ENCODE peak calls at places on chromosomes 16 and 17, in nine cellular contexts. Y is spleen; Z is aorta; L is heart left ventricle; O is bronchial epithelial cell; I is CD4-positive, CD25-positive, alpha-beta regulatory T cell; V is uterus; Q is pancreas; M is PC-9. X is an unnamed sample. For H3K36me3, the result is how much of the 10 kb centered on the place peaks cover.

GRCh38 chr16:64478258-64478906 is 643.5 kb downstream of the CDH11 start:
- DNase-seq in L (no peak), Y (no peak), Z (no peak), O (peak), V (no peak), M (no peak), I (no peak), Q (peak), X (no peak)

GRCh38 chr17:53516643-53517042 is 306.1 kb upstream of the KIF2B start:
- DNase-seq in Y (no peak), Q (no peak), I (no peak), O (peak), L (no peak), M (no peak), V (no peak), Z (no peak), X (no peak)

GRCh38 chr16:27769561-27770222 is 219.7 kb downstream of the KATNIP start:
- DNase-seq in O (peak), Q (no peak), I (no peak), L (no peak), Y (peak), V (no peak), M (peak), Z (peak), X (no peak)

GRCh38 chr17:65156185-65156834 is 19.1 kb downstream of the RGS9 start:
- DNase-seq in I (no peak), O (no peak), L (no peak), Q (peak), Z (no peak), M (no peak), Y (no peak), V (no peak), X (no peak)

GRCh38 chr17:63573634-63574033 is 23.4 kb downstream of the DCAF7 start:
- DNase-seq in Z (no peak), Q (no peak), Y (no peak), V (no peak), O (no peak), I (no peak), M (no peak), L (no peak), X (no peak)

GRCh38 chr17:35046740-35047283 is 16.7 kb downstream of the RFFL start:
- DNase-seq in Y (no peak), Q (no peak), I (peak), O (peak), M (peak), L (no peak), V (no peak), Z (no peak), X (no peak)

GRCh38 chr16:81494888-81495287 is 50.3 kb downstream of the CMIP start:
- DNase-seq in I (no peak), L (no peak), Z (no peak), V (no peak), Y (no peak), O (no peak), M (no peak), Q (no peak), X (no peak)

GRCh38 chr16:28140788-28141618 is 70.8 kb downstream of the XPO6 start:
- DNase-seq in L (no peak), V (no peak), Y (no peak), I (peak), M (peak), Z (no peak), Q (no peak), O (peak), X (no peak)

GRCh38 chr17:62822080-62822904 is 14.2 kb upstream of the MARCHF10 start:
- DNase-seq in Z (no peak), I (no peak), Y (no peak), M (no peak), Q (no peak), O (peak), V (no peak), L (no peak), X (no peak)

GRCh38 chr17:9272506-9272905 is 251.2 kb downstream of the NTN1 start:
- DNase-seq in Z (no peak), Y (no peak), M (no peak), O (no peak), Q (no peak), V (no peak), L (no peak), I (no peak), X (no peak)

GRCh38 chr16:24497405-24497804 is 42.0 kb upstream of the RBBP6 start:
- DNase-seq in L (no peak), Q (no peak), I (no peak), M (no peak), V (no peak), Y (no peak), Z (no peak), O (peak), X (no peak)

GRCh38 chr16:23979426-23979825 is 143.6 kb downstream of the PRKCB start:
- DNase-seq in M (no peak), Z (no peak), I (no peak), L (no peak), Q (no peak), Y (no peak), O (no peak), V (no peak), X (no peak)

GRCh38 chr17:38550661-38551060 is 55.1 kb downstream of the SRCIN1 start:
- DNase-seq in M (peak), V (no peak), L (peak), Z (peak), O (peak), Y (no peak), Q (peak), I (no peak), X (peak)

GRCh38 chr16:22855231-22855630 is 41.3 kb downstream of the HS3ST2 start:
- DNase-seq in Q (no peak), L (no peak), Y (no peak), M (no peak), Z (no peak), V (no peak), I (no peak), O (no peak), X (no peak)

GRCh38 chr16:72467157-72467759 is 295.3 kb upstream of the PMFBP1 start:
- DNase-seq in Z (no peak), Y (no peak), Q (no peak), V (no peak), O (peak), M (no peak), L (no peak), I (no peak), X (no peak)

GRCh38 chr17:18158022-18158600 is 25.5 kb upstream of the ALKBH5 start:
- DNase-seq in L (peak), Q (peak), O (peak), M (peak), V (peak), Z (peak), I (peak), Y (peak), X (peak)

GRCh38 chr16:67526149-67526732 is 2.4 kb upstream of the RIPOR1 start:
- DNase-seq in O (peak), Q (no peak), L (no peak), I (no peak), M (no peak), Y (no peak), V (no peak), Z (no peak), X (no peak)

GRCh38 chr16:28110479-28110878 is 47.0 kb upstream of the GSG1L start:
- DNase-seq in M (no peak), Q (no peak), I (no peak), Y (peak), O (no peak), Z (peak), V (no peak), L (no peak), X (no peak)

GRCh38 chr17:51120357-51120738 is 320 bp downstream of the SPAG9 start:
- DNase-seq in I (no peak), Y (no peak), O (peak), Z (no peak), L (no peak), Q (no peak), V (no peak), M (no peak), X (no peak)

GRCh38 chr17:76383645-76384221 is 676 bp upstream of the SPHK1 start:
- DNase-seq in L (peak), I (no peak), O (no peak), M (no peak), Z (peak), Q (peak), V (no peak), Y (peak), X (peak)

GRCh38 chr17:59641799-59642484 is 22.2 kb downstream of the CLTC start:
- DNase-seq in Z (no peak), O (no peak), V (no peak), Q (no peak), L (no peak), I (no peak), M (no peak), Y (no peak), X (no peak)

GRCh38 chr17:17765359-17765758 is 71.4 kb downstream of the SREBF1 start:
- DNase-seq in Y (no peak), Q (no peak), Z (no peak), V (no peak), L (no peak), O (peak), I (no peak), M (no peak), X (no peak)

GRCh38 chr17:330993-331701 is 21.5 kb downstream of the RPH3AL start:
- DNase-seq in Z (peak), M (no peak), V (peak), I (no peak), Q (no peak), O (no peak), Y (peak), L (peak), X (peak)

GRCh38 chr17:18314059-18314730 is 599 bp downstream of the TOP3A start:
- DNase-seq in Y (no peak), Q (no peak), I (no peak), L (no peak), M (peak), O (peak), V (no peak), Z (peak), X (no peak)

GRCh38 chr16:4109250-4109736 is 6.9 kb downstream of the ADCY9 start:
- DNase-seq in Q (no peak), L (no peak), V (no peak), I (no peak), O (no peak), M (no peak), Y (peak), Z (peak), X (no peak)

GRCh38 chr16:69520800-69521602 is 44.8 kb upstream of the NFAT5 start:
- DNase-seq in Q (no peak), O (no peak), I (no peak), L (no peak), M (no peak), Y (no peak), Z (no peak), V (no peak), X (no peak)

GRCh38 chr17:39928868-39929651 is 1.5 kb downstream of the LRRC3C start:
- DNase-seq in L (no peak), Q (no peak), I (no peak), V (no peak), Y (no peak), M (peak), Z (no peak), O (peak), X (no peak)

GRCh38 chr17:57603978-57604377 is 141.1 kb downstream of the CCDC182 start:
- DNase-seq in L (no peak), V (peak), O (no peak), Q (no peak), I (peak), Y (peak), M (no peak), Z (peak), X (no peak)

GRCh38 chr17:63447688-63448005 is 1.5 kb upstream of the CYB561 start:
- DNase-seq in M (no peak), Q (no peak), I (no peak), O (no peak), Z (no peak), Y (no peak), V (no peak), L (no peak), X (no peak)

GRCh38 chr16:68823401-68823800 is 19.9 kb upstream of the TANGO6 start:
- DNase-seq in Y (no peak), V (no peak), Z (no peak), O (peak), I (no peak), M (peak), L (no peak), Q (no peak), X (no peak)

GRCh38 chr16:84244728-84245127 is 4.9 kb upstream of the KCNG4 start:
- DNase-seq in O (no peak), M (no peak), Z (no peak), Y (no peak), Q (no peak), I (no peak), V (no peak), L (no peak), X (no peak)

GRCh38 chr16:64381979-64382378 is 739.9 kb downstream of the CDH11 start:
- DNase-seq in O (no peak), Z (no peak), I (no peak), Q (no peak), L (no peak), Y (no peak), M (no peak), V (no peak), X (no peak)

GRCh38 chr17:3954086-3954485 is 10.2 kb downstream of the ATP2A3 start:
- DNase-seq in M (no peak), V (no peak), Y (no peak), O (no peak), Q (no peak), L (no peak), Z (no peak), I (no peak), X (no peak)

GRCh38 chr17:43745541-43745940 is 13.1 kb downstream of the SOST start:
- DNase-seq in V (no peak), Y (no peak), O (no peak), M (no peak), Q (no peak), L (peak), I (no peak), Z (no peak), X (no peak)

GRCh38 chr16:59964232-59964924 is 1230.3 kb upstream of the GOT2 start:
- DNase-seq in M (no peak), I (no peak), O (no peak), Q (no peak), Z (no peak), V (no peak), Y (no peak), L (no peak), X (no peak)

GRCh38 chr17:50057521-50057991 is 1.6 kb downstream of the ITGA3 start:
- DNase-seq in V (peak), Q (peak), I (no peak), M (peak), O (no peak), Z (no peak), L (no peak), Y (peak), X (no peak)
- H3K36me3 ChIP-seq in V (under half), Q (under half), I (under half), M (under half), O (under half), Z (under half), L (under half), Y (under half), X (under half)

DNA sequence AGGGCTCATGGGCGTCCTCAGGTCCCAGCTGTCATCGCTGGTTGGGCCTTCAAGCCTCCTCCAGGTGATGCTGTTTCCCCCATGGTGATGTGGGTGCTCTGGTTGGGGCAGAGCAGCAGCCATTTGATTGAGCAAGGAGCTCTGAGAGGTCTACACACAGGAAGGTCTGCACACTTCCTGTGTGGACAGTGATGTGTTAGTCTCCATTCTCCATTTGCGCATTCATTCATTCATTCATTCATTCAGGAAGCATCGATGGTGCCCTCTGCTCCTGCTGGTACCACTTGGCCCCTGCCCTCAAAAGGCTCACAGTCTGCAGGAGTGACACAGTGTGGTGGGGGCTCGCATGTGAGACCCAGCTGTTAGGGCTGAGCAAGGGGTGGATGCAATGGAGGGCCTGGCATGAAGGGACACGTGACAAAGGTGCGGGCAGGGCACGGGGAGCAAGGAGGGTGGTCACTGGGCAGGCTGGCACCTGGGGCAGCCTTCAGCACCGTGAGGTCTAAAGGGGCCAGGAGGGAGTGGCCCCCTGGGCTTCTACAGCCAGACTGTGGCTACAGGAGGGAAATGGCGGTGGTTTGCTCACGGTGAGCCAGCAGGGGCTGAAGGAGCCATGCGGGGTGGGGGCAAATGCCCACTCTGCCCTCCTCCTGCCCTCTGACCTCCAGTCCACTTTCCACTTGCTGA is 1.5 kb downstream of the ADGRG3 start:
- DNase-seq in O (no peak), I (no peak), Y (peak), Z (no peak), M (no peak), V (no peak), L (no peak), Q (no peak), X (no peak)
- H3K4me3 ChIP-seq in O (no peak), I (no peak), Y (no peak), Z (no peak), M (no peak), V (no peak), L (no peak), Q (no peak), X (no peak)

DNA sequence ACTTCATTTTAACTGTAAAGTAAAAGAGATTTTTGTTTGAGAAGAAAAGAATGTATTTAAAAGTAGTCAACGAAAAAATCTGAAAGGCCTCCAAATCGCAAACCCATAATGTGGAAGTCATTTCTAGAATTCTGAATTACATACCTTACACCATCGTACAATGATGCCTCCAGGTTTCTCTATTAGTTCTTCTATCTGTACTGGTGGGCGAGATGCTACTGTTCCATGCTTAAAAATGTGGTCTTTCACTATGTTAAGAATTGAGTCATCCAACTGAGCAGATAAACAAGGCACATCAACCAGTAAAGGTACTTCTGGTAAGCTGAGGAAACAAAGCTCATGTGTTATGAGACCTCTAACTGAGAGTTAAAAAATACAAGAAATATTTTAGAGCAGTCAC is 28.5 kb downstream of the CRLF3 start:
- DNase-seq in I (no peak), L (no peak), O (no peak), Y (no peak), Z (no peak), V (no peak), Q (no peak), M (no peak), X (no peak)
- H3K36me3 ChIP-seq in I (half or more), L (half or more), O (under half), Y (half or more), Z (under half), V (under half), Q (under half), M (under half), X (half or more)

DNA sequence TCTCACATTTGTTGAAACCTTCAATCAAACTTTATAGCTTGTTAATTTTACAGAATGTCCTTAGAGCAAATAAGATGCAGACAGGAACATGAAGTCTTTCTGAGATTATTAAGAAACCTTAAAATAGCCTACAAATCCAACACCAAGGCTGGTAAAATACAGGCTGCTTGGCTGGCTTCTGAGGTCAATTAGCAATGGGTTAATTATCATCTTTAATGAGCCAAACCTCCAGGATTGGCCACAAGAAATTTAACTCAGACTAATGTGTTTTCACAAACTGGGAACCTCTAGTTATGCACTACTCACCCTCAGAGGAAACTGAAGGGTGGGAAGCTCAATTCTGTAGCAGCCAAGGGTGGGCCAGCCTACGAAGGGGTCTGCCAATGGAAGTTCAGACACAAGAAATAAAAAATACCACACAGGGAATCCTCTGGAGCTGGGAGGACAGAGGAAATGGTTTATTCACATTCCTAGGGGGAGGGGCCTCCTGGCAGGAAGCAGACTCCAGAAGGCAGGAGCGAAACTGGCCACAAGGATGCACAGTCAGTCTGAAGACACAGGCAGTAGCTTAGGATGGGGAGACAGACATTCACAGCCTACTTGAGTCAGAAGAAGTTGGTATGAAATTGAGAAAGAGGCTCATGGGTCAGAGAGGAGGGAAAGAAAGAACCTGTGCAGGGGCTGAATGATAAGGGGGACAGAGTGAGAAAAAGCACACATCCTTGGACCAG is 36.1 kb downstream of the HIC1 start:
- DNase-seq in M (peak), Z (peak), Q (no peak), L (peak), O (peak), Y (peak), V (peak), I (no peak), X (peak)
- H3K4me3 ChIP-seq in M (no peak), Z (no peak), Q (no peak), L (no peak), O (no peak), Y (no peak), V (no peak), I (no peak), X (peak)

GRCh38 chr17:28910534-28910933 is 7.7 kb upstream of the DHRS13 start:
- DNase-seq in O (no peak), Q (no peak), Y (no peak), Z (no peak), V (no peak), I (no peak), L (no peak), M (no peak), X (no peak)
- H3K36me3 ChIP-seq in O (under half), Q (under half), Y (half or more), Z (under half), V (under half), I (half or more), L (half or more), M (under half), X (half or more)

DNA sequence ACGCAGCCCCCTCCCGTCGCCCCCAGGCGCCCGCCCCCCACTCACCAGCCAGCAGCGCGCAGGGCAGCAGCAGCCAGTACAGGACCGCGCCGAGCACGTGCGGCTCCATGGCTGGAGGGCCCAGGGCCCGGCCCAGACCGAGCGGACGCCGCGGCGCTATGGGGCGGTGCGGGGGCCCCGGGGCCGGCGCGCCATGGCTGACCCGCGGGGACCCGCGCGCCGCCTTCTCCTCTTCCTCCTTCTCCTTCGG is 239 bp downstream of the PIEZO1 start:
- DNase-seq in V (no peak), O (no peak), Y (no peak), L (no peak), I (no peak), M (no peak), Z (no peak), Q (no peak), X (no peak)
- H3K4me3 ChIP-seq in V (peak), O (peak), Y (peak), L (peak), I (no peak), M (peak), Z (peak), Q (peak), X (peak)